ENCODE peak calls at places on chromosomes 5 and 9, in five cellular contexts. R, G, Q, H and W are unnamed samples. For H3K4me1, the result is how much of the 10 kb centered on the place peaks cover.

GRCh38 chr5:14453486-14453885 is 128.1 kb upstream of the OTULINL start:
- DNase-seq in R (no peak), G (no peak), Q (no peak), H (no peak), W (no peak)

GRCh38 chr9:126459965-126460843 is 133.6 kb downstream of the MVB12B start:
- DNase-seq in R (no peak), G (no peak), Q (no peak), H (no peak), W (no peak)

GRCh38 chr5:86968311-86968753 is 299.4 kb upstream of the RASA1 start:
- DNase-seq in R (peak), G (no peak), Q (no peak), H (no peak), W (no peak)

GRCh38 chr9:98021306-98022040 is 35.1 kb upstream of the NANS start:
- DNase-seq in R (no peak), G (no peak), Q (no peak), H (no peak), W (no peak)

GRCh38 chr9:110143969-110144545 is 63.9 kb downstream of the C9orf152 start:
- DNase-seq in R (peak), G (no peak), Q (peak), H (no peak), W (no peak)

GRCh38 chr9:23829580-23830458 is 3.8 kb upstream of the ELAVL2 start:
- DNase-seq in R (no peak), G (no peak), Q (no peak), H (no peak), W (no peak)

GRCh38 chr9:134619456-134619982 is 22.1 kb upstream of the COL5A1 start:
- DNase-seq in R (no peak), G (no peak), Q (no peak), H (no peak), W (no peak)

GRCh38 chr5:117088176-117088575 is 513.6 kb upstream of the SEMA6A start:
- DNase-seq in R (no peak), G (no peak), Q (no peak), H (no peak), W (no peak)

GRCh38 chr5:23675456-23675855 is 168.0 kb downstream of the PRDM9 start:
- DNase-seq in R (no peak), G (no peak), Q (no peak), H (no peak), W (no peak)

GRCh38 chr9:76192013-76192412 is 202.2 kb downstream of the RFK start:
- DNase-seq in R (no peak), G (no peak), Q (no peak), H (no peak), W (no peak)

GRCh38 chr5:63963080-63963735 is 963 bp upstream of the HTR1A start:
- DNase-seq in R (peak), G (no peak), Q (peak), H (peak), W (peak)

GRCh38 chr5:175444060-175444904 is at the start of gene DRD1:
- DNase-seq in R (peak), G (no peak), Q (peak), H (no peak), W (no peak)

GRCh38 chr9:89654025-89654662 is 49.3 kb downstream of the GADD45G start:
- DNase-seq in R (no peak), G (peak), Q (no peak), H (no peak), W (no peak)

GRCh38 chr5:107669543-107670027 is 1.2 kb downstream of the EFNA5 start:
- DNase-seq in R (no peak), G (no peak), Q (peak), H (peak), W (peak)

GRCh38 chr5:132471944-132472343 is 18.6 kb downstream of the IRF1 start:
- DNase-seq in R (no peak), G (peak), Q (peak), H (no peak), W (no peak)

GRCh38 chr9:92720807-92721535 is 43.7 kb downstream of the BICD2 start:
- DNase-seq in R (peak), G (no peak), Q (no peak), H (no peak), W (no peak)

GRCh38 chr9:92721548-92721947 is 43.1 kb downstream of the BICD2 start:
- DNase-seq in R (no peak), G (no peak), Q (no peak), H (no peak), W (no peak)

GRCh38 chr9:92723299-92723625 is 41.4 kb downstream of the BICD2 start:
- DNase-seq in R (no peak), G (no peak), Q (no peak), H (no peak), W (no peak)

GRCh38 chr9:92723801-92724323 is 40.8 kb downstream of the BICD2 start:
- DNase-seq in R (no peak), G (no peak), Q (no peak), H (no peak), W (no peak)

DNA sequence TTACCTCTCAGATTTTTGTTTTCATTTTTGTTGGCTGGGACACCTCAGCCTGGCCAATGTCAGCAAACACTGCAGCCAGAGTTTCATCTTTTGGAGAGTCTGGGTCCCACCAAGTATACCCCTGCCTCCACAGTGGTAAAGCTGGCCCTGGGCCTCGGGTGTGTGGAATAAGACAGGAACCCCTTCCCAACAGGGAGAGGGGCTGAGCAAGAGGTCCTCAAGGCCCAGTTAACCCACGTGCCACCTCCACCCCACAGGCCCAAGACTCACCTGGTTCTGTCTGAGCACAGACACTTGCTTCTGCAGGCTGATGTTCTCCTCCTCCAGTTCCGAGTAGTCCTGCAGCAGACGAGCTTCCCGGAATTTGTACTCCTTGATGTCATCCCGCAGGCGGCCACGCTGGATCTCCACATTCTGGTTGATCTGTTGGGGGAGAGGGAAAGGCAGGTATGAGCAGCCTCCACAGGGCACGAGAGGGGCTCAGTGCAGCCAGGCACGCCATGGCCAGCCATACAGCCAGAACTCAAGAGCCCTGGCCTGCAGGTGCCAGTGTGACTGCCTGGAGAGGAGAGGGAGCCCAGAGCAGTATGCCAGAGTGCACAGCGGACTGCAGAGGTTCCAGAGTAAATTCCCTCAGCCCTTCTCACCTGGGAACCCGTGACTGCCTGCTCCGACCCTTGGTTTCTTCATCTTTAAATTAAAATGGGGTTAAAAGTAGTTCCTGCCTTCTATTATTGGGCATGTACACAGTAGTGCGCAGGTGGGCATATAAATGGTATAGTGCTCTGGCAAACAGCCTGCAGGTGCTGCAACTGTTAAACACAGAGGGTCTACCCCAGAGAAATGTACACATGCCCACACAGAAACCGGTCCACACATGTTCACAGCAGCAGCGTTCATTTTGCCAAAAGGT is 42.0 kb downstream of the BICD2 start:
- DNase-seq in R (peak), G (no peak), Q (no peak), H (no peak), W (no peak)
- H3K4me1 ChIP-seq in R (half or more), G (under half), Q (under half), H (under half), W (under half)

DNA sequence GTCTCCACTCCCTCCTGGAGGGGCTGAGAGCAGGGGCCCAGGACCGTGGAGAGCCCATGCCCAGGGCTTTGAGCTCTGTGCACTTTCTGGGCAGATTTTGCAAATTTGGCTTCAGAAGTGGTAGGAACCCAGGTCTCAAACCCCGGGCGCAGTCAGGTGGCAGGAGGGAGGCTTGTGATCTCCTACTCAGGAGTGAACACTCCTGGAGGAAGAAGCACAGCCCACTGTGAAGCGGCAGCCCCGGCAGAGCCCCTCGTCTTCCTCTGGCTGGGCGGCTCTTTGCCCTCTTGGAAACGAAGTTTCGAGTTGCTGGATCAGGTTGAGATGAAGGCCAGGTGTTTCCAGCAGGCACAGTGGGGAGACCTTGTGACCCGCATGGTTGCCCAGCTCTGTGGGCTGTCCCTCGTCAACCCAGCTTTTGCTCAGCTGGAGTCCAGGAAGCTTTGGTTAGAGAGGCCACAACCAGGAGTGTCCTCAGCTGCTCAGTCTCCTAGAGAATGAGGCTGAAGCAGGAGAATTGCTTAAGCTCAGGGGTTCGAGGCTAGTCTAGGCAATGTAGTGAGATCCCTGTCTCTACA is 48.5 kb downstream of the WNK2 start:
- DNase-seq in R (no peak), G (no peak), Q (no peak), H (no peak), W (no peak)
- H3K4me1 ChIP-seq in R (under half), G (under half), Q (half or more), H (under half), W (under half)

GRCh38 chr9:114380988-114381387 is 6.8 kb downstream of the AKNA start:
- DNase-seq in R (no peak), G (no peak), Q (no peak), H (no peak), W (no peak)
- H3K4me1 ChIP-seq in R (half or more), G (under half), Q (under half), H (under half), W (under half)

GRCh38 chr5:149937610-149938009 is 7.0 kb downstream of the PDE6A start:
- DNase-seq in R (no peak), G (no peak), Q (no peak), H (peak), W (no peak)
- H3K4me1 ChIP-seq in R (under half), G (under half), Q (half or more), H (half or more), W (under half)

GRCh38 chr9:131697908-131698714 is 41.8 kb downstream of the RAPGEF1 start:
- DNase-seq in R (no peak), G (no peak), Q (no peak), H (no peak), W (no peak)
- H3K4me1 ChIP-seq in R (half or more), G (under half), Q (under half), H (under half), W (under half)

GRCh38 chr5:177355162-177355867 is 2.4 kb upstream of the RGS14 start:
- DNase-seq in R (no peak), G (no peak), Q (no peak), H (no peak), W (no peak)

GRCh38 chr5:177355868-177356168 is 1.9 kb upstream of the RGS14 start:
- DNase-seq in R (no peak), G (no peak), Q (no peak), H (no peak), W (no peak)

GRCh38 chr5:177354256-177354655 is 2.8 kb upstream of the LMAN2 start:
- DNase-seq in R (no peak), G (no peak), Q (no peak), H (no peak), W (no peak)

GRCh38 chr5:177353093-177353492 is 1.6 kb upstream of the LMAN2 start:
- DNase-seq in R (no peak), G (no peak), Q (no peak), H (no peak), W (no peak)

DNA sequence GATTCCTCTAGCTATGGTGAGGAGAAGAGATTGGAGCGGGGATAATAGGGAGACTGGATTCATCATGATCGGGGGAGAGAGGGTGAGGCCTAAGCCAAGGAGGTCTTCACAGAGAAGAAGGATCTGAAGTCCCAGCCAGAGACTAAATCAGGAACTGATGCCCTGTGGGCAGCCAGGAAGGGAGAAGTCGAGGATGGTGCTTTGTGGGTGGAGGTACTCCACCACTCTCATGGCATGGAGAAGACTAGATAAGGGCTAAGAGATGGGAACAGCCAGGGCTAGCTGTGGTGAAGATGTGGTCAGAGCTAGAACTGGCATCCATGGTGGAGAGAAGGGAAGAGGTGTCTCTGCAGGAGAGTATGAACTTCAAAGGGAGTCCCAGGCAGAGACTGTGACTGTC is 3.0 kb upstream of the RGS14 start:
- DNase-seq in R (no peak), G (no peak), Q (no peak), H (no peak), W (no peak)
- H3K4me1 ChIP-seq in R (under half), G (under half), Q (under half), H (under half), W (under half)

GRCh38 chr9:136565722-136566552 is 20.1 kb upstream of the NOTCH1 start:
- DNase-seq in R (no peak), G (no peak), Q (no peak), H (no peak), W (no peak)
- H3K4me1 ChIP-seq in R (under half), G (under half), Q (half or more), H (under half), W (half or more)

GRCh38 chr9:21812415-21812814 is 10.0 kb downstream of the MTAP start:
- DNase-seq in R (no peak), G (no peak), Q (no peak), H (peak), W (no peak)

GRCh38 chr9:21812945-21813568 is 10.6 kb downstream of the MTAP start:
- DNase-seq in R (peak), G (peak), Q (peak), H (peak), W (peak)

GRCh38 chr9:21810881-21811280 is 8.4 kb downstream of the MTAP start:
- DNase-seq in R (no peak), G (no peak), Q (no peak), H (no peak), W (no peak)

GRCh38 chr9:21810388-21810787 is 8.0 kb downstream of the MTAP start:
- DNase-seq in R (no peak), G (no peak), Q (no peak), H (no peak), W (no peak)

DNA sequence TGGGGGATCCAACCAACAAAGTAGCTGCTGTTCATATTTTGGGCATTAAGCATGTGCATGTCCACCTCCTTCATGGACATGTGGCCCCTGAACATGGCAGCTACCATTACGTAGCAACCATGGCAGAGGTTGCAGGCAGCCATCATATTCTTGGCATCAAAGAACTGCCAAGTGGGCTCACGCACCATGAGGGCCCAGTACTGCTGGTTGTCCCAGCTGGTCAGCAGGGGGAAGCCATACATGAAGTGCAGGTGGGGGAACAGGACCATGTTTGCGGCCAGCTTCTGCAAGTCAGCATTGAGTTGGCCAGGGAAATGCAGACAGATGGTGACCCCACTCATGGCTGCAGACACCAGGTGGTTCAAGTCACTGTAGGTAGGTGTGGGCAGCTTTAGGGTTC is 9.5 kb downstream of the MTAP start:
- DNase-seq in R (no peak), G (no peak), Q (no peak), H (no peak), W (no peak)
- H3K4me1 ChIP-seq in R (under half), G (under half), Q (under half), H (under half), W (under half)